ENCODE peak calls at places on chromosome 1, in six cellular contexts. W is fibroblast of mammary gland; F is stimulated activated naive B cell treated with anti-CD40 and anti-IgM and Interleukin-4, amounts not matched to agents 10 μg/mL and 1 μg/mL and 100 μg/mL, for 72 hours; Z is MCF 10A; G is caudate nucleus; N is lower leg skin. T is an unnamed sample.

GRCh38 chr1:155134322-155134721 is 1.3 kb upstream of the SLC50A1 start:
- DNase-seq in N (no peak), G (no peak), Z (peak; percentile 41), W (no peak), F (no peak), T (no peak)

GRCh38 chr1:225772848-225773247 is 4.8 kb upstream of the SRP9 start:
- DNase-seq in W (no peak), Z (no peak), N (no peak), F (no peak), G (no peak), T (no peak)

GRCh38 chr1:237012789-237013383 is 8.6 kb upstream of the MT1HL1 start:
- DNase-seq in G (no peak), Z (peak; percentile 99), W (no peak), F (no peak), N (no peak), T (peak; percentile 89)

GRCh38 chr1:70057500-70057899 is 147.9 kb downstream of the LRRC40 start:
- DNase-seq in Z (no peak), F (no peak), G (no peak), W (no peak), N (no peak), T (no peak)

GRCh38 chr1:6859415-6860343 is 74.4 kb downstream of the CAMTA1 start:
- DNase-seq in W (peak; percentile 98), Z (peak; percentile 94), N (no peak), F (no peak), G (no peak), T (no peak)

GRCh38 chr1:52153898-52154297 is 12.0 kb downstream of the ZFYVE9 start:
- DNase-seq in F (no peak), W (no peak), N (no peak), Z (no peak), G (no peak), T (no peak)

GRCh38 chr1:181334724-181335123 is 148.6 kb upstream of the CACNA1E start:
- DNase-seq in N (peak; percentile 26), W (no peak), F (no peak), G (no peak), Z (no peak), T (no peak)

GRCh38 chr1:109567823-109568222 is 19.4 kb downstream of the GNAI3 start:
- DNase-seq in F (no peak), Z (no peak), W (no peak), G (no peak), N (no peak), T (no peak)

GRCh38 chr1:63935148-63935547 is 161.3 kb downstream of the ROR1 start:
- DNase-seq in Z (peak; percentile 53), G (no peak), F (no peak), N (no peak), W (peak; percentile 55), T (no peak)

GRCh38 chr1:112879834-112880233 is 76.2 kb downstream of the SLC16A1 start:
- DNase-seq in N (peak; percentile 68), G (no peak), F (no peak), W (no peak), Z (no peak), T (no peak)

T was measured in thoracic aorta.